ENCODE peak calls at places on chromosomes 7 and 10, in five cellular contexts. I, A, W, Y and T are unnamed samples.

GRCh38 chr10:71765907-71766716 is 7.2 kb downstream of the VSIR start:
- DNase-seq in I (no peak), A (no peak), W (no peak), Y (no peak), T (no peak)

GRCh38 chr7:2956526-2957368 is 86.9 kb downstream of the CARD11 start:
- DNase-seq in I (no peak), A (no peak), W (peak; percentile 24), Y (peak; percentile 67), T (peak; percentile 84)

GRCh38 chr10:48651293-48651692 is 33.4 kb upstream of the WDFY4 start:
- DNase-seq in I (no peak), A (no peak), W (no peak), Y (no peak), T (no peak)

GRCh38 chr10:69715156-69715898 is 85.3 kb downstream of the FAM241B start:
- DNase-seq in I (no peak), A (no peak), W (no peak), Y (peak; percentile 59), T (no peak)

GRCh38 chr10:69513617-69514016 is 59.6 kb downstream of the NEUROG3 start:
- DNase-seq in I (no peak), A (no peak), W (no peak), Y (no peak), T (no peak)

GRCh38 chr10:112811741-112812551 is 138.1 kb upstream of the TCF7L2 start:
- DNase-seq in I (no peak), A (no peak), W (no peak), Y (peak; percentile 94), T (no peak)

GRCh38 chr7:42461537-42461936 is 224.5 kb upstream of the GLI3 start:
- DNase-seq in I (no peak), A (no peak), W (no peak), Y (no peak), T (no peak)

GRCh38 chr10:110358869-110359629 is 54.3 kb upstream of the SMNDC1 start:
- DNase-seq in I (no peak), A (no peak), W (no peak), Y (no peak), T (peak; percentile 19)

GRCh38 chr7:18936265-18936664 is 181.2 kb downstream of the TWIST1 start:
- DNase-seq in I (no peak), A (no peak), W (no peak), Y (peak; percentile 15), T (no peak)

GRCh38 chr7:70460066-70460465 is 671.9 kb upstream of the GALNT17 start:
- DNase-seq in I (no peak), A (no peak), W (no peak), Y (no peak), T (no peak)

GRCh38 chr7:157754416-157754790 is 417.6 kb downstream of the DNAJB6 start:
- DNase-seq in I (no peak), A (no peak), W (no peak), Y (no peak), T (no peak)

GRCh38 chr7:158028290-158028941 is 559.2 kb downstream of the PTPRN2 start:
- DNase-seq in I (no peak), A (no peak), W (no peak), Y (no peak), T (no peak)